ENCODE peak calls at places on chromosome 11, in four cellular contexts. E is lower leg skin, D is body of pancreas, J is A549. M is an unnamed sample.

GRCh38 chr11:1450344-1450875 is 36.2 kb downstream of the MOB2 start:
- DNase-seq in E (no peak), D (no peak), J (no peak), M (no peak)

GRCh38 chr11:88329563-88330250 is 7.8 kb downstream of the CTSC start:
- DNase-seq in E (no peak), D (no peak), J (no peak), M (no peak)

GRCh38 chr11:3840289-3840869 is 380 bp downstream of the RHOG start:
- DNase-seq in E (peak), D (no peak), J (no peak), M (no peak)

GRCh38 chr11:13685461-13686108 is 17.1 kb downstream of the FAR1 start:
- DNase-seq in E (no peak), D (no peak), J (no peak), M (no peak)

GRCh38 chr11:1499899-1500298 is 13.3 kb upstream of the MOB2 start:
- DNase-seq in E (no peak), D (peak), J (no peak), M (no peak)

GRCh38 chr11:101010899-101011298 is 118.7 kb downstream of the PGR start:
- DNase-seq in E (no peak), D (no peak), J (no peak), M (no peak)

GRCh38 chr11:103110406-103110805 is 1.2 kb downstream of the DYNC2H1 start:
- DNase-seq in E (no peak), D (no peak), J (peak), M (no peak)

GRCh38 chr11:45394294-45395085 is 108.3 kb upstream of the SYT13 start:
- DNase-seq in E (no peak), D (no peak), J (no peak), M (no peak)

GRCh38 chr11:2700415-2701211 is 819 bp upstream of the KCNQ1OT1 start:
- DNase-seq in E (peak), D (peak), J (peak), M (peak)

GRCh38 chr11:1030556-1030955 is 6.0 kb downstream of the MUC6 start:
- DNase-seq in E (no peak), D (no peak), J (no peak), M (no peak)

GRCh38 chr11:92978226-92979111 is 9.0 kb downstream of the MTNR1B start:
- DNase-seq in E (no peak), D (peak), J (no peak), M (no peak)

GRCh38 chr11:33375236-33375635 is 118.1 kb downstream of the HIPK3 start:
- DNase-seq in E (no peak), D (no peak), J (no peak), M (no peak)

GRCh38 chr11:2522636-2523255 is 77.9 kb downstream of the KCNQ1 start:
- DNase-seq in E (peak), D (peak), J (no peak), M (peak)

GRCh38 chr11:120594746-120595145 is 83.2 kb downstream of the GRIK4 start:
- DNase-seq in E (no peak), D (no peak), J (no peak), M (no peak)

GRCh38 chr11:77994434-77995362 is at the start of gene INTS4:
- DNase-seq in E (peak), D (peak), J (peak), M (peak)

DNA sequence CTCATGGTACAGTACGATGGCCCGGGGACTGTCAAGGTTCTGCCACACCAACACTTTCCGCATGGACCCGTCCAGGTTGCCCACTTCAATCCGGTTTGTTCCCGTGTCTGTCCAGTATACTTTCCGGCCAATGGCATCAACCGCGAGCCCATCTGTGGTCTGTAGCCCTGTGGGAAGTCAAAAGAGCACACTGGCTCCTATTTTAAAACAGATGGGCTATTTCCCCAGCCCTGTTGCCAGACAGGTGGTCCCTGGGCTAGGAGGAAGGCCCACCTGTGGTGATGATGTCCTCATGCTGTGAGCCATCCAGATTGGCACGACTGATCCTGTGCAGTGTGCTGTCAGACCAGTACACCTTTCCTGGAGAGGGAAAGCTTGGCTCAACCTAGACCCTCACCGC is 30.4 kb upstream of the CKAP5 start:
- DNase-seq in E (no peak), D (no peak), J (no peak), M (no peak)
- TF ChIP-seq CTCF in E (no peak), D (no peak), J (no peak), M (no peak)

DNA sequence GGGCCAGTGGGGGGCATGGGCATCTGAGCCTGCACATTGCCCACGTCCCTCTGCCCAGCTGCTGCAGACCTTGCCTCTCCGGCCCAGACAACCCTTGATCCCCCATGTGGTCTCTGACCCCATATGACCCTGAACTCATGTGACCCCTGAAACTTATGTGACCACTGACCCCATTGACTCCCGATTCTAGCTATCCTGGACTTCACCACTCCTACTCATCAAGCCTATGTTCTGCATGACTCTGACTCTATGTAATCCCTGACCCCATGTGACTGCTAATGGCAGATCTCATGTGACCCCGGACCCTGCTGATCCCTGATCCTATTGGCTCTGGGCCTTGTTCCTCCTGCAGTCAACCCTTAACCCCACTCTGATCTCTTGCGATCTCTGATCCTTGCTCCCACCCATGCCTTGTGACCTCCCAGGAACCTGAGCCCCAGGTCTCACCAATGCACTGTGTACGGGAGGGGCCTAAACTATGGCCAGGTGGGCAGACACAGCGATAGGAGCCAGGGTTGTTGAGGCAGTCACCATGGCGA is 5.7 kb downstream of the LTBP3 start:
- DNase-seq in E (no peak), D (no peak), J (no peak), M (no peak)
- TF ChIP-seq CTCF in E (no peak), D (no peak), J (no peak), M (no peak)

DNA sequence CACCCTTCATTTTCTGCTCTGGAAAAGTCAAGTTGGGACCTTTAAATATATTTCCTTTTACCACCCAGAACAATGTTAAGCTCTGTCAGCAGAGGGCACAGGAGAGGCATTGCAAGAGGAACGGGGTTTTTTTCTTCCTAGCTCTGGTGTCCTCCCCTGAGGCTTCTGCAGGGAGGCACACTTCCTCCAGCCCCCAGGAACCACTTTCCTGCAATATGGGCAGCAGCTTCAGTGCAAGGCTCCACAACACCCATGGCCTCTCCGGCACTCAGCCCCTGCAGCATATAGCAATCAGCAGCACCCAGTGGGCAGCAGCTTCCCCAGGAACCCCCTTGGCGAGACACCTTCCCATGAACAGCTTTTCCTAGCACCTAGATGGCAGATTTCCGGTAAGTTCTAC is 101.4 kb downstream of the SYT9 start:
- DNase-seq in E (no peak), D (no peak), J (peak), M (no peak)
- TF ChIP-seq CTCF in E (no peak), D (peak), J (peak), M (peak)

GRCh38 chr11:73372371-73372993 is 3.7 kb upstream of the RELT start:
- DNase-seq in E (no peak), D (no peak), J (peak), M (no peak)
- TF ChIP-seq CTCF in E (no peak), D (no peak), J (no peak), M (peak)

DNA sequence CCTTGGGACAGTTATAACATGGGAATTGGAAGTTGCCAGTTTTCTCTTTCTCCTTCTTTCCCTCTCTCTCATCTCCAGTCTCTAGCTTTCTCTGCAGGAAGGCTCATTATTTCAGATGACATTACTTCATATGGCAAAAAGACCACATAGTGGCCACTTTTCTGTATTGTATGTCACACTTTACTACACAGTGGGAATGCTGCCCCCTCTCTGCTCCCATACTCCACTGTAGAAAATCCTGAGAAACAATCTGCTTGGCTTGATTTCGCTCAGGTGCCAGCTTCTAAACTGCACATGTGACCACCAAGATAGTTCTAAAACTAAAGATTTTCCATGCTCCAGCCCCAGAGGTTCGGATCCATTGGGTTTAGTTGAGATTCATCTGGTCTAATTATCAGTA is 860.7 kb upstream of the CCDC90B start:
- DNase-seq in E (no peak), D (no peak), J (no peak), M (no peak)
- TF ChIP-seq CTCF in E (no peak), D (no peak), J (no peak), M (no peak)

M was measured in type B pancreatic cell.